ENCODE peak calls at places on chromosome 11, in five cellular contexts. U is K562, G is GM23338, F is A549, C is HL-60. D is an unnamed sample.

GRCh38 chr11:103055174-103055890 is 36.6 kb downstream of the DCUN1D5 start:
- DNase-seq in U (peak), G (peak), F (no peak), C (no peak), D (peak)

GRCh38 chr11:124762624-124763155 is 600 bp upstream of the ESAM start:
- DNase-seq in U (peak), G (no peak), F (no peak), C (no peak), D (no peak)

GRCh38 chr11:123253223-123253622 is 58.2 kb upstream of the CLMP start:
- DNase-seq in U (no peak), G (peak), F (no peak), C (no peak), D (no peak)

GRCh38 chr11:46903846-46904245 is 14.5 kb downstream of the LRP4 start:
- DNase-seq in U (no peak), G (no peak), F (no peak), C (no peak), D (no peak)

GRCh38 chr11:48033918-48034341 is 53.6 kb downstream of the PTPRJ start:
- DNase-seq in U (no peak), G (no peak), F (no peak), C (peak), D (no peak)

GRCh38 chr11:60910281-60910687 is 3.7 kb upstream of the TMEM109 start:
- DNase-seq in U (no peak), G (no peak), F (no peak), C (peak), D (no peak)

GRCh38 chr11:128632151-128632791 is 44.9 kb upstream of the ETS1 start:
- DNase-seq in U (no peak), G (peak), F (no peak), C (peak), D (peak)

GRCh38 chr11:7906481-7906880 is 24.6 kb downstream of the OR10A6 start:
- DNase-seq in U (no peak), G (peak), F (no peak), C (no peak), D (no peak)

GRCh38 chr11:131354251-131354701 is 16.1 kb upstream of the NTM start:
- DNase-seq in U (no peak), G (peak), F (no peak), C (peak), D (no peak)

GRCh38 chr11:58900479-58901420 is 38.5 kb upstream of the GLYATL1 start:
- DNase-seq in U (peak), G (peak), F (peak), C (peak), D (peak)

GRCh38 chr11:114562166-114562916 is 2.7 kb upstream of the NXPE1 start:
- DNase-seq in U (no peak), G (no peak), F (no peak), C (no peak), D (no peak)

GRCh38 chr11:72326151-72326842 is 82.3 kb upstream of the PHOX2A start:
- DNase-seq in U (peak), G (no peak), F (no peak), C (no peak), D (no peak)

GRCh38 chr11:88174627-88175003 is 628 bp downstream of the RAB38 start:
- DNase-seq in U (no peak), G (peak), F (peak), C (peak), D (no peak)

GRCh38 chr11:130068986-130069683 is 559 bp upstream of the APLP2 start:
- DNase-seq in U (no peak), G (peak), F (peak), C (peak), D (peak)
- TF ChIP-seq CTCF in U (no peak), G (no peak), F (no peak), C (no peak), D (no peak)

GRCh38 chr11:117515892-117516291 is 188.2 kb downstream of the CEP164 start:
- DNase-seq in U (no peak), G (no peak), F (no peak), C (no peak), D (no peak)

GRCh38 chr11:117511981-117512448 is 184.4 kb downstream of the CEP164 start:
- DNase-seq in U (no peak), G (no peak), F (no peak), C (no peak), D (no peak)

GRCh38 chr11:117513666-117514065 is 186.0 kb downstream of the CEP164 start:
- DNase-seq in U (no peak), G (no peak), F (no peak), C (no peak), D (no peak)

GRCh38 chr11:117511483-117511934 is 183.9 kb downstream of the CEP164 start:
- DNase-seq in U (no peak), G (no peak), F (no peak), C (no peak), D (no peak)

DNA sequence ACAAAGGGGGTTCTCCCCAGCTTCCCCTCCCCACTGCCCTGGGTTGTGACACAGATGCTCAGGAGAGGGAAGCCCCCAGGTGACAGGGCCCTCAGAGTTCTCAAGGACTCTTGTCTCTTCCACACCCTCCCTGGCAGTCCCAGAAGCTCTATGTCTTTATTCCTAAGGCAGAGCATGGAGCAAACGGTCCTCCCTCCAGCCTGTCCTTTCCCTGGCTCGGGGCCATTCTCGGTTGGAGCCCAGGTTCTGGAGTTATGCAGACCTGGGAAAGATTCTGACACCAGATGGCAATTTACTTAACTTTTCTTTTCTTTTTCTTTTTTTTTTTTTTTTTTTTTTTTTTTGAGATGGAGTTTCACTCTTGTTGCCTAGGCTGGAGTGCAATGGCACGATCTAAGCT is 186.6 kb downstream of the CEP164 start:
- DNase-seq in U (no peak), G (no peak), F (no peak), C (no peak), D (no peak)
- TF ChIP-seq REST in U (no peak), G (no peak), F (no peak), C (no peak), D (no peak)

DNA sequence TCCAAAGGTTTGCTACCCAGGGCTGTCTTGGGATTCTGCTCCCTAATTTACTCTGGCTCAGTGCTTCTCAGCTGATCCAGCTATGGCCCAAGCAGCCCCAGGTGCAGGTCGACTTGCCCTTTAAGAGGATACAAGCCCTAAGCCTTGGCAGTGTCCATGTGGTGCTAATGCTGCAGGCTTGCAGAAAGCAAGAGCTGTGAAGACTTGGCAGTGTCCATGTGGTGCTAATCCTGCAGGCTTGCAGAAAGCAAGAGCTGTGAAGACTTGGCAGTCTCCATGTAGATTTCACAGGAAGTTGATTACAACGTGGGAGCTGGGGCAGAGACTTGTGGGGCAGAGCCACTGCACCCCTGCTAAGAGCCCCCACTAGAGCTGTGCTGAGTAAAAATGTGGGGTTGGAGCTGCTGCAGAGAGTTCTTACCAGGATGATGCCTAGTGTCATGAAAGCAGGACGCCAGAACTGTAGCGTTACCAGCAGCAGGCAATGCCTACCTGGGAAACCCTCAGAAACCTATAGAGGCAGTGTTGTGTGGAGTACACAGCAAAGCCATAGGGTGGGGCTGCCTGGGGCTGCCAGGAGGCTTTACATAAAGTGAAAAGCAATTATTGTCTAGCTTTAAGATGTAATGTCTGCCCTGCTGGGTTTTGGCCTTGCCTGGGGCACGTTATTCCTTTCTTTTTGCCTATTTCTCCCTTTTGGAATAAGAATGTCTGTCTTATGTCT is 16.1 kb upstream of the OR52K1 start:
- DNase-seq in U (no peak), G (peak), F (no peak), C (no peak), D (no peak)
- TF ChIP-seq CTCF in U (no peak), G (no peak), F (no peak), C (no peak), D (no peak)

DNA sequence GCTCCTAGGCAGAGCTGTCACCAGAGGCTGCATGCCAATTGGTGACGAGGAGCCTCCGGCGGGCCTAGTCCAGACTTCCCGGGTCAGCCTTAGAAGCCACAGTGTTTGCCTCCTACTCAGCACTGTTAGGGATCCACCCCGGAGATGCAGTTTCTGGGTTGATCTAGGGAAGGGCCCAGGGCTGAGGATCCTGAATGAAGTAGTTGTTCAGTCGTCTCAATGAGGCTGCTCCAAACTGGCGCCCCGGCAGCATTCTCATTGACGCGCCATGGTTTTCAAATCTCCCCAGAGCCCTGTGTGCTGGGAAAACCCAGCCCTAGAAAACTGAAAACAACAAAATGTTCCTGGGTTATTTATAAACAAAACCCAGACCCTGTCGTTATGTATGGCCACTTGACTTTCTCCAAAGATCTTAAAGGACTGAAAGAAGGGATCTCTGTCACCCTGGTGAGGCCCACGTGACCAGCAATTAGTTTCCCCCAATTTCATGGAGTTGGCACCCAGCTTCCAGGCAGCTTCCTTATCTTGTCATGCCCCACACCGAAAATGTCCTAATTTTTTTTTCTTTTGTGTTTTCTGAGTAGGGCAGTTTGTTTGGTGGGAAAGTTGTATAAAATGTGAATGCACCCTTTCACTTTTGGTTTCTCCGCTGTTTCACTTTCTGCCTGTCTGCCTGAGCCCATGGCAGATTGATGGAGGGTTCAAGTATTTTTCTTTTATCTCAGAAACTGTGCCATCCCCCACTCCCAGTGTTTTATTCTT is 2.0 kb upstream of the EHD1 start:
- DNase-seq in U (no peak), G (no peak), F (no peak), C (no peak), D (no peak)
- TF ChIP-seq REST in U (no peak), G (no peak), F (no peak), C (no peak), D (no peak)

GRCh38 chr11:15938983-15939382 is 417.4 kb downstream of the SOX6 start:
- DNase-seq in U (no peak), G (no peak), F (no peak), C (no peak), D (no peak)

GRCh38 chr11:15936011-15936410 is 420.3 kb downstream of the SOX6 start:
- DNase-seq in U (no peak), G (no peak), F (no peak), C (no peak), D (no peak)

GRCh38 chr11:15937601-15938361 is 418.6 kb downstream of the SOX6 start:
- DNase-seq in U (no peak), G (peak), F (no peak), C (no peak), D (no peak)

GRCh38 chr11:15940462-15941205 is 415.7 kb downstream of the SOX6 start:
- DNase-seq in U (no peak), G (no peak), F (no peak), C (no peak), D (no peak)

DNA sequence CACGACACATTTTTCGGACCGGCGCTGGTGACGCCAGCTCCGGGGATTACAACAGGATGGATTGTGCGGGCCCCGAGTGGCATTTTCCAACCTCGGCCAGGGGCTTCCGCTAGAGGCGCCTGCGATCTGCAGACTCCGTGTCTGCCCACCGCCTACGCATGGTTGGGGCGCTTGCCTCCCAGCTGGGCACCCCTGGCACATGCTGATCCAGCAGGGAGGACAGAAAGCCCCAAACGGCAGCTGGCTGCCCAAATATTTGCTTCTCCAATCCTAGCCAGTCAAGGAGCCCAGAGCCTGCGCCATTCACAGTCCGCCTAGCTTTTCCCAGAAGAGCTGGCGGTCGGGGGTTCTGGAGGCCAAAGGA is 418.0 kb downstream of the SOX6 start:
- DNase-seq in U (no peak), G (no peak), F (no peak), C (no peak), D (no peak)
- TF ChIP-seq CTCF in U (no peak), G (no peak), F (no peak), C (no peak), D (no peak)

GRCh38 chr11:3126207-3126865 is 38.8 kb downstream of the OSBPL5 start:
- DNase-seq in U (no peak), G (no peak), F (no peak), C (no peak), D (no peak)
- TF ChIP-seq REST in U (no peak), G (no peak), F (no peak), C (no peak), D (no peak)

GRCh38 chr11:12975149-12975548 is 34.0 kb upstream of the RASSF10 start:
- DNase-seq in U (no peak), G (no peak), F (no peak), C (no peak), D (no peak)

GRCh38 chr11:12968101-12968500 is 41.0 kb upstream of the RASSF10 start:
- DNase-seq in U (no peak), G (no peak), F (no peak), C (no peak), D (no peak)

GRCh38 chr11:12971955-12972354 is 37.2 kb upstream of the RASSF10 start:
- DNase-seq in U (no peak), G (no peak), F (no peak), C (no peak), D (no peak)

GRCh38 chr11:12968836-12969235 is 40.3 kb upstream of the RASSF10 start:
- DNase-seq in U (no peak), G (no peak), F (no peak), C (no peak), D (no peak)

GRCh38 chr11:12973529-12974181 is 35.5 kb upstream of the RASSF10 start:
- DNase-seq in U (no peak), G (no peak), F (no peak), C (no peak), D (no peak)
- TF ChIP-seq CTCF in U (no peak), G (no peak), F (no peak), C (no peak), D (no peak)

DNA sequence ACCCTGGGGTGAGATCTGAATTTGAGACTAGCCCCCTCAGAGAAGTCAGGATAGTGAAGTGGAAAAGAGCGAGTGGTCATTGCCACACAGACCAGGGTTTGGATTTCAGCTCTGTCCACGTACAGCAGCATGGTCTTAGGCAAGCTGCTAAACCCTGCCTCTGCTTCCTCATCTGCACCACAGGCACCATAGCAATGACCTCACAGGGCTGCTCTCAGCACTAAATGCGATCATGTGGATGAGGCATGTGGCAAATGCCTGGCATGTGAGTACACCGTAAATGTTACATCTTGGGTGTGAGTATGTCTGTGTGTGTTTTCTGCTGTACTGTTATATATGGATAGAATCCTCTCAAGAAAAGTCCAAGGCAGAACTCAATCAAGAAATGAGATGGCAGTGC is 15.8 kb downstream of the NAV2 start:
- DNase-seq in U (no peak), G (no peak), F (no peak), C (no peak), D (no peak)
- TF ChIP-seq REST in U (no peak), G (no peak), F (no peak), C (no peak), D (no peak)

D was measured in Panc1.